ENCODE peak calls at places on chromosomes 7 and 10, in five cellular contexts. One of them, this sample, is unnamed.

GRCh38 chr10:85936180-85936579 is 430.4 kb downstream of the GRID1 start:
- DNase-seq in hepatocyte: no peak
- DNase-seq in choroid plexus epithelial cell: no peak
- DNase-seq in lower lobe of right lung: no peak
- DNase-seq in left ventricle myocardium inferior: no peak
- DNase-seq in this sample: no peak

GRCh38 chr10:5563991-5564536 is 39.3 kb downstream of the CALML3 start:
- DNase-seq in hepatocyte: no peak
- DNase-seq in choroid plexus epithelial cell: no peak
- DNase-seq in lower lobe of right lung: peak; percentile 39
- DNase-seq in left ventricle myocardium inferior: no peak
- DNase-seq in this sample: peak; percentile 60

GRCh38 chr10:29649561-29650551 is 15.1 kb upstream of the SVIL start:
- DNase-seq in hepatocyte: no peak
- DNase-seq in choroid plexus epithelial cell: peak; percentile 91
- DNase-seq in lower lobe of right lung: no peak
- DNase-seq in left ventricle myocardium inferior: no peak
- DNase-seq in this sample: peak; percentile 52

GRCh38 chr7:44313016-44313415 is 12.4 kb downstream of the CAMK2B start:
- DNase-seq in hepatocyte: no peak
- DNase-seq in choroid plexus epithelial cell: no peak
- DNase-seq in lower lobe of right lung: no peak
- DNase-seq in left ventricle myocardium inferior: no peak
- DNase-seq in this sample: no peak

GRCh38 chr7:44793919-44794715 is 2.4 kb upstream of the PPIA start:
- DNase-seq in hepatocyte: no peak
- DNase-seq in choroid plexus epithelial cell: no peak
- DNase-seq in lower lobe of right lung: no peak
- DNase-seq in left ventricle myocardium inferior: no peak
- DNase-seq in this sample: no peak

GRCh38 chr10:125084191-125085186 is 75.9 kb downstream of the CTBP2 start:
- DNase-seq in hepatocyte: peak; percentile 64
- DNase-seq in choroid plexus epithelial cell: peak; percentile 94
- DNase-seq in lower lobe of right lung: no peak
- DNase-seq in left ventricle myocardium inferior: peak; percentile 84
- DNase-seq in this sample: peak; percentile 90

GRCh38 chr10:71233491-71233892 is 21.1 kb downstream of the UNC5B start:
- DNase-seq in hepatocyte: no peak
- DNase-seq in choroid plexus epithelial cell: no peak
- DNase-seq in lower lobe of right lung: no peak
- DNase-seq in left ventricle myocardium inferior: peak; percentile 10
- DNase-seq in this sample: no peak

GRCh38 chr10:28991738-28992270 is 297.1 kb upstream of the LYZL1 start:
- DNase-seq in hepatocyte: peak; percentile 69
- DNase-seq in choroid plexus epithelial cell: peak; percentile 71
- DNase-seq in lower lobe of right lung: no peak
- DNase-seq in left ventricle myocardium inferior: peak; percentile 24
- DNase-seq in this sample: peak; percentile 66

GRCh38 chr10:13908475-13908874 is 321.7 kb downstream of the PRPF18 start:
- DNase-seq in hepatocyte: no peak
- DNase-seq in choroid plexus epithelial cell: no peak
- DNase-seq in lower lobe of right lung: no peak
- DNase-seq in left ventricle myocardium inferior: no peak
- DNase-seq in this sample: no peak

GRCh38 chr10:117429644-117430043 is 54.4 kb upstream of the PDZD8 start:
- DNase-seq in hepatocyte: no peak
- DNase-seq in choroid plexus epithelial cell: no peak
- DNase-seq in lower lobe of right lung: no peak
- DNase-seq in left ventricle myocardium inferior: no peak
- DNase-seq in this sample: no peak

GRCh38 chr10:119831656-119832055 is 41.0 kb downstream of the MCMBP start:
- DNase-seq in hepatocyte: no peak
- DNase-seq in choroid plexus epithelial cell: no peak
- DNase-seq in lower lobe of right lung: no peak
- DNase-seq in left ventricle myocardium inferior: no peak
- DNase-seq in this sample: no peak

GRCh38 chr10:29820890-29821398 is 186.2 kb upstream of the SVIL start:
- DNase-seq in hepatocyte: no peak
- DNase-seq in choroid plexus epithelial cell: no peak
- DNase-seq in lower lobe of right lung: no peak
- DNase-seq in left ventricle myocardium inferior: no peak
- DNase-seq in this sample: no peak

GRCh38 chr10:70118196-70118595 is 14.4 kb downstream of the AIFM2 start:
- DNase-seq in hepatocyte: no peak
- DNase-seq in choroid plexus epithelial cell: no peak
- DNase-seq in lower lobe of right lung: no peak
- DNase-seq in left ventricle myocardium inferior: no peak
- DNase-seq in this sample: no peak

GRCh38 chr10:12534824-12535223 is 185.5 kb downstream of the CAMK1D start:
- DNase-seq in hepatocyte: no peak
- DNase-seq in choroid plexus epithelial cell: peak; percentile 30
- DNase-seq in lower lobe of right lung: no peak
- DNase-seq in left ventricle myocardium inferior: no peak
- DNase-seq in this sample: no peak

GRCh38 chr7:95686109-95686508 is 86.2 kb upstream of the DYNC1I1 start:
- DNase-seq in hepatocyte: peak; percentile 79
- DNase-seq in choroid plexus epithelial cell: peak; percentile 86
- DNase-seq in lower lobe of right lung: no peak
- DNase-seq in left ventricle myocardium inferior: peak; percentile 19
- DNase-seq in this sample: peak; percentile 84

GRCh38 chr7:94450044-94450697 is 55.5 kb downstream of the COL1A2 start:
- DNase-seq in hepatocyte: no peak
- DNase-seq in choroid plexus epithelial cell: no peak
- DNase-seq in lower lobe of right lung: no peak
- DNase-seq in left ventricle myocardium inferior: no peak
- DNase-seq in this sample: no peak

GRCh38 chr10:92575961-92576360 is 2.1 kb upstream of the IDE start:
- DNase-seq in hepatocyte: no peak
- DNase-seq in choroid plexus epithelial cell: peak; percentile 66
- DNase-seq in lower lobe of right lung: no peak
- DNase-seq in left ventricle myocardium inferior: no peak
- DNase-seq in this sample: peak; percentile 67

GRCh38 chr7:6164010-6164409 is 108.4 kb downstream of the CYTH3 start:
- DNase-seq in hepatocyte: no peak
- DNase-seq in choroid plexus epithelial cell: no peak
- DNase-seq in lower lobe of right lung: no peak
- DNase-seq in left ventricle myocardium inferior: no peak
- DNase-seq in this sample: no peak

GRCh38 chr7:6163402-6163801 is 109.0 kb downstream of the CYTH3 start:
- DNase-seq in hepatocyte: no peak
- DNase-seq in choroid plexus epithelial cell: no peak
- DNase-seq in lower lobe of right lung: no peak
- DNase-seq in left ventricle myocardium inferior: no peak
- DNase-seq in this sample: no peak

GRCh38 chr7:6165521-6166325 is 106.7 kb downstream of the CYTH3 start:
- DNase-seq in hepatocyte: no peak
- DNase-seq in choroid plexus epithelial cell: no peak
- DNase-seq in lower lobe of right lung: no peak
- DNase-seq in left ventricle myocardium inferior: no peak
- DNase-seq in this sample: no peak

GRCh38 chr7:6165075-6165474 is 107.3 kb downstream of the CYTH3 start:
- DNase-seq in hepatocyte: no peak
- DNase-seq in choroid plexus epithelial cell: no peak
- DNase-seq in lower lobe of right lung: no peak
- DNase-seq in left ventricle myocardium inferior: no peak
- DNase-seq in this sample: no peak

GRCh38 chr7:6164491-6164890 is 107.9 kb downstream of the CYTH3 start:
- DNase-seq in hepatocyte: no peak
- DNase-seq in choroid plexus epithelial cell: peak; percentile 73
- DNase-seq in lower lobe of right lung: no peak
- DNase-seq in left ventricle myocardium inferior: peak; percentile 56
- DNase-seq in this sample: no peak
- TF ChIP-seq CTCF in hepatocyte: no peak
- TF ChIP-seq CTCF in choroid plexus epithelial cell: peak; percentile 77
- TF ChIP-seq CTCF in lower lobe of right lung: no peak
- TF ChIP-seq CTCF in left ventricle myocardium inferior: peak; percentile 47
- TF ChIP-seq CTCF in this sample: peak; percentile 38

GRCh38 chr10:97396056-97396455 is 5.1 kb downstream of the RRP12 start:
- DNase-seq in hepatocyte: no peak
- DNase-seq in choroid plexus epithelial cell: no peak
- DNase-seq in lower lobe of right lung: no peak
- DNase-seq in left ventricle myocardium inferior: no peak
- DNase-seq in this sample: no peak

GRCh38 chr10:97401455-97401919 is 347 bp upstream of the RRP12 start:
- DNase-seq in hepatocyte: no peak
- DNase-seq in choroid plexus epithelial cell: no peak
- DNase-seq in lower lobe of right lung: no peak
- DNase-seq in left ventricle myocardium inferior: no peak
- DNase-seq in this sample: no peak

GRCh38 chr10:97404044-97404443 is 2.9 kb upstream of the RRP12 start:
- DNase-seq in hepatocyte: no peak
- DNase-seq in choroid plexus epithelial cell: no peak
- DNase-seq in lower lobe of right lung: no peak
- DNase-seq in left ventricle myocardium inferior: no peak
- DNase-seq in this sample: no peak

GRCh38 chr10:97400665-97401454 is at the start of gene RRP12:
- DNase-seq in hepatocyte: peak; percentile 96
- DNase-seq in choroid plexus epithelial cell: peak; percentile 98
- DNase-seq in lower lobe of right lung: peak; percentile 77
- DNase-seq in left ventricle myocardium inferior: peak; percentile 61
- DNase-seq in this sample: peak; percentile 98

DNA sequence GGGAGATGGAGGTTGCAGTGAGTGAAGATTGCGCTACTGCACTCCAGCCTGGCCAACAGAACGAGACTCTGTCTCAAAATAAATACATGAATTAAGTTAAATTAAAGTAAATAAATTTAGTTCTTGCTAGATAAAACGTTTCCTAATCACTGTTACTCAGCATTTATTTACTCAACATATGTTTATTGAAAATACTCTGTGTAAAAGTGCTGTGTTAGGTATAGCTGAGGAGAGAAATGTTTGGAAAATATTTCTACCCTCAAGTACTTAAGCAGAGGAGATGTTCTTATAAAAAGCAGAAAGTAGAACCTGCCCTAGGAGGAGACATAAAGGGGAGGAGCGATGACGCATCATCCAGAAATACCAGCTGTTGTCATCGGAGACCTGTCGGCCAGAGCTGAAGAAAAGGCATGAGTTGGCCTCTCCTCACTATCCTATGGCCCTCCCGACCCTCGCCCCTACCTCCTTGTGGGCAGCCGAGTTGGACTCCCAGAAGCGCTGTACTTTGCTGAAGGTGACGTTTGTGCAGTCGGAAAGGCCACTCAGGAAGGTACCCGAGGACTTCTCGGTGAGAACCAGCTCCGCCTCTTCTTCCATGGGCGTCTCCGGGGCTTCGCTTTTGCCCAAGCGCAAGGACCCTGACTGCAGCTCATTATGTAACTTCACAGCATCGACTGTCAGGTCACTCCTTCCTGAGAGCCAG is 1.1 kb downstream of the RRP12 start:
- DNase-seq in hepatocyte: peak; percentile 78
- DNase-seq in choroid plexus epithelial cell: peak; percentile 73
- DNase-seq in lower lobe of right lung: no peak
- DNase-seq in left ventricle myocardium inferior: no peak
- DNase-seq in this sample: peak; percentile 68
- H3K4me3 ChIP-seq in hepatocyte: peak overlapping the region; percentile 60
- H3K4me3 ChIP-seq in choroid plexus epithelial cell: peak overlapping the region; percentile 95
- H3K4me3 ChIP-seq in lower lobe of right lung: peak overlapping the region; percentile 81
- H3K4me3 ChIP-seq in left ventricle myocardium inferior: peak overlapping the region; percentile 76
- H3K4me3 ChIP-seq in this sample: peak overlapping the region; percentile 95

DNA sequence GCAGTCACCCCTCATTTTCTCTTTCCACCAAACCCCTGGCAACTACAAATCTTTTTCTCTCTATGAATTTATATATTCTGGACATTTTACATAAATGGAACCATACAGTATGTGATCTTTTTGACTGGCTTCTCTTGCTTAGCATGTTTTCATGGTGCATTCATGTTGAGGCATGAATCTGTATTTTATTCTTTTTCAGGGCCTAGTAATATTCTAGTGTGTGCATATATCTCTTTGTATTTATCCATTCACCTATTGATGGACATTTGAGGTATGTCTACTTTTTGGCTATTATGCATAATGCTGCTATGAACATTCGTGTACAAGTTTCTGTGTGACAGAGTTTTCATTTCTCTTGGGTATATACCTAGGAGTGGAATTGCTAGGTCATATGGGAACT is 78.2 kb downstream of the HACD1 start:
- DNase-seq in hepatocyte: no peak
- DNase-seq in choroid plexus epithelial cell: no peak
- DNase-seq in lower lobe of right lung: no peak
- DNase-seq in left ventricle myocardium inferior: no peak
- DNase-seq in this sample: no peak
- TF ChIP-seq CTCF in hepatocyte: no peak
- TF ChIP-seq CTCF in choroid plexus epithelial cell: no peak
- TF ChIP-seq CTCF in lower lobe of right lung: no peak
- TF ChIP-seq CTCF in left ventricle myocardium inferior: no peak
- TF ChIP-seq CTCF in this sample: no peak

DNA sequence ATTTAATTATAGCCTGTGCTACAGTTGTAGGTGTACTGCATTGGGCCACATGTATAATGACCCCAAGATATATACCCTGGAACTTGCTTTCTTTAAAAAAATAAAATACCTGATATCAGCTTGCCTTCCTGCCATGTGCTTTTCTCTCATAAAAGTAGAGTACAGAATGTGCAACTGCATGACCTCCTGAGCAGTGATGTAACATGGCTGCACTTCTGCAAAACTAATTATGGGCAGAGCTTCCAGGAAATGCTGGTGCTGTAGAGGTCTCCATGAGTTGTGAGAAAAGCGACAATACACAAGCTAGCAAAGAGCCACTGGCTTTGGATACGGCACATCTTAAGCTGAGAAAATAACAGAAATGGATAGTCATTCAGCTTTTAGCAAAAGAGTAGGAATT is 6.5 kb upstream of the ERLIN1 start:
- DNase-seq in hepatocyte: no peak
- DNase-seq in choroid plexus epithelial cell: peak; percentile 63
- DNase-seq in lower lobe of right lung: no peak
- DNase-seq in left ventricle myocardium inferior: no peak
- DNase-seq in this sample: no peak
- H3K4me3 ChIP-seq in hepatocyte: no peak overlapping the region
- H3K4me3 ChIP-seq in choroid plexus epithelial cell: no peak overlapping the region
- H3K4me3 ChIP-seq in lower lobe of right lung: no peak overlapping the region
- H3K4me3 ChIP-seq in left ventricle myocardium inferior: no peak overlapping the region
- H3K4me3 ChIP-seq in this sample: no peak overlapping the region

GRCh38 chr10:58641095-58641531 is 128.4 kb downstream of the BICC1 start:
- DNase-seq in hepatocyte: peak; percentile 60
- DNase-seq in choroid plexus epithelial cell: peak; percentile 96
- DNase-seq in lower lobe of right lung: no peak
- DNase-seq in left ventricle myocardium inferior: no peak
- DNase-seq in this sample: peak; percentile 94
- TF ChIP-seq CTCF in hepatocyte: peak; percentile 58
- TF ChIP-seq CTCF in choroid plexus epithelial cell: peak; percentile 41
- TF ChIP-seq CTCF in lower lobe of right lung: peak; percentile 9
- TF ChIP-seq CTCF in left ventricle myocardium inferior: peak; percentile 20
- TF ChIP-seq CTCF in this sample: peak; percentile 9

DNA sequence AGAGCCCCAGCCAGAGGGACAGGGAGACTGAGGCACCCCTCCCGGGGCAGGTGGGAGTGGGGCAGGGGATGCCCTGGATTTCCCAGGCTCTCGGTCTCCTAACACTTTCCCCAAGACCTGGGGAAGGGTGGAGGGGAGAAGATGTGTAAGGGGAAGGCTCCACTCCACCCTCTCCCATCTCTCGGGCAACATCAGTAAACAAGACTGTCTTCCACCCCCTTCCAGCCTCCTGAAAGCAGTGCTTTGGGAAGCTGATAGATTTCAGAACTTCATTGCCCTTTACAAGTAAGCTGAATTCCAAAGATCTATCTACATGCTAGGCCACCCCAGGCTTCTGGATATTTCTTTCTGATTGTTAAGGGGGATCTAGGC is 3.7 kb downstream of the FLNC start:
- DNase-seq in hepatocyte: peak; percentile 34
- DNase-seq in choroid plexus epithelial cell: peak; percentile 50
- DNase-seq in lower lobe of right lung: no peak
- DNase-seq in left ventricle myocardium inferior: no peak
- DNase-seq in this sample: peak; percentile 71
- H3K4me3 ChIP-seq in hepatocyte: no peak overlapping the region
- H3K4me3 ChIP-seq in choroid plexus epithelial cell: no peak overlapping the region
- H3K4me3 ChIP-seq in lower lobe of right lung: no peak overlapping the region
- H3K4me3 ChIP-seq in left ventricle myocardium inferior: peak overlapping the region; percentile 76
- H3K4me3 ChIP-seq in this sample: no peak overlapping the region

GRCh38 chr10:100100651-100101525 is 19.2 kb upstream of the CPN1 start:
- DNase-seq in hepatocyte: peak; percentile 36
- DNase-seq in choroid plexus epithelial cell: peak; percentile 57
- DNase-seq in lower lobe of right lung: no peak
- DNase-seq in left ventricle myocardium inferior: no peak
- DNase-seq in this sample: peak; percentile 58
- TF ChIP-seq CTCF in hepatocyte: peak; percentile 23
- TF ChIP-seq CTCF in choroid plexus epithelial cell: peak; percentile 45
- TF ChIP-seq CTCF in lower lobe of right lung: no peak
- TF ChIP-seq CTCF in left ventricle myocardium inferior: no peak
- TF ChIP-seq CTCF in this sample: no peak